ENCODE peak calls at places on chromosomes 7 and 10, in ten cellular contexts. N is heart right ventricle; A is HFFc6; R is hepatocyte; D is A673; H is fibroblast of pulmonary artery; S is retinal pigment epithelial cell; Q is CD8-positive, alpha-beta T cell; I is lung; W is tibial artery. X is an unnamed sample.

GRCh38 chr7:86643478-86644281 is at the start of gene GRM3:
- DNase-seq in N (peak; percentile 18), A (no peak), R (peak; percentile 23), D (no peak), H (no peak), S (no peak), Q (no peak), I (no peak), W (no peak), X (no peak)

GRCh38 chr10:49837096-49837495 is 75.0 kb upstream of the OGDHL start:
- DNase-seq in N (no peak), A (peak; percentile 43), R (peak; percentile 57), D (peak; percentile 6), H (peak; percentile 7), S (peak; percentile 13), Q (no peak), I (no peak), W (no peak), X (no peak)

GRCh38 chr10:98262571-98262970 is 5.4 kb downstream of the LOXL4 start:
- DNase-seq in N (peak; percentile 74), A (peak; percentile 30), R (no peak), D (no peak), H (peak; percentile 53), S (no peak), Q (peak; percentile 47), I (no peak), W (no peak), X (peak; percentile 77)

GRCh38 chr10:115092555-115093285 is 445 bp upstream of the ATRNL1 start:
- DNase-seq in N (peak; percentile 17), A (no peak), R (peak; percentile 68), D (peak; percentile 49), H (peak; percentile 44), S (no peak), Q (no peak), I (no peak), W (no peak), X (peak; percentile 39)

GRCh38 chr10:36808625-36809362 is 316.6 kb upstream of the ANKRD30A start:
- DNase-seq in N (no peak), A (no peak), R (no peak), D (no peak), H (no peak), S (no peak), Q (no peak), I (no peak), W (no peak), X (no peak)

GRCh38 chr10:17431871-17432311 is 22.5 kb downstream of the ST8SIA6 start:
- DNase-seq in N (no peak), A (peak; percentile 64), R (no peak), D (no peak), H (peak; percentile 11), S (no peak), Q (no peak), I (no peak), W (no peak), X (peak; percentile 47)

GRCh38 chr10:7625836-7626235 is 40.9 kb downstream of the ITIH5 start:
- DNase-seq in N (no peak), A (no peak), R (no peak), D (no peak), H (peak; percentile 26), S (no peak), Q (no peak), I (no peak), W (no peak), X (no peak)

GRCh38 chr7:118478931-118479330 is 254.4 kb downstream of the ANKRD7 start:
- DNase-seq in N (no peak), A (no peak), R (no peak), D (no peak), H (no peak), S (no peak), Q (no peak), I (no peak), W (no peak), X (no peak)

GRCh38 chr10:81873231-81873931 is 1.6 kb upstream of the NRG3 start:
- DNase-seq in N (no peak), A (no peak), R (no peak), D (no peak), H (no peak), S (no peak), Q (no peak), I (no peak), W (no peak), X (no peak)

GRCh38 chr10:81876253-81876731 is 1.3 kb downstream of the NRG3 start:
- DNase-seq in N (no peak), A (no peak), R (peak; percentile 26), D (no peak), H (peak; percentile 6), S (no peak), Q (no peak), I (no peak), W (no peak), X (no peak)

GRCh38 chr10:81873932-81874816 is 820 bp upstream of the NRG3 start:
- DNase-seq in N (peak; percentile 46), A (no peak), R (peak; percentile 85), D (no peak), H (peak; percentile 73), S (peak; percentile 49), Q (no peak), I (peak; percentile 68), W (peak; percentile 24), X (peak; percentile 4)

GRCh38 chr10:81874878-81875679 is at the start of gene NRG3:
- DNase-seq in N (no peak), A (no peak), R (no peak), D (no peak), H (no peak), S (no peak), Q (no peak), I (no peak), W (no peak), X (peak; percentile 19)

DNA sequence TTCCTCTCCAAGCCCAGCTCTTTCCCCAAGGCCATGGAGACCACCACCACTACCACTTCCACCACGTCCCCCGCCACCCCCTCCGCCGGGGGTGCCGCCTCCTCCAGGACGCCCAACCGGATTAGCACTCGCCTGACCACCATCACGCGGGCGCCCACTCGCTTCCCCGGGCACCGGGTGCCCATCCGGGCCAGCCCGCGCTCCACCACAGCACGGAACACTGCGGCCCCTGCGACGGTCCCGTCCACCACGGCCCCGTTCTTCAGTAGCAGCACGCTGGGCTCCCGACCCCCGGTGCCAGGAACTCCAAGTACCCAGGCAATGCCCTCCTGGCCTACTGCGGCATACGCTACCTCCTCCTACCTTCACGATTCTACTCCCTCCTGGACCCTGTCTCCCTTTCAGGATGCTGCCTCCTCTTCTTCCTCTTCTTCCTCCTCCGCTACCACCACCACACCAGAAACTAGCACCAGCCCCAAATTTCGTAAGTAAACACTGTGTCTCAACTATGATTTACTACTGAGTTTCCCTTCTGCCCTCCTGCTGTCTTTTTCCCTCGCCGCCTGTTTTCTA is 772 bp downstream of the NRG3 start:
- DNase-seq in N (no peak), A (no peak), R (peak; percentile 5), D (no peak), H (no peak), S (no peak), Q (no peak), I (no peak), W (no peak), X (no peak)
- TF ChIP-seq CTCF in N (no peak), A (no peak), R (no peak), D (no peak), H (no peak), S (no peak), Q (no peak), I (no peak), W (no peak), X (no peak)

GRCh38 chr7:94296886-94297285 is 97.8 kb upstream of the COL1A2 start:
- DNase-seq in N (no peak), A (no peak), R (no peak), D (no peak), H (no peak), S (no peak), Q (no peak), I (no peak), W (no peak), X (no peak)

GRCh38 chr7:94294471-94295131 is 100.1 kb upstream of the COL1A2 start:
- DNase-seq in N (no peak), A (no peak), R (no peak), D (no peak), H (no peak), S (no peak), Q (no peak), I (no peak), W (no peak), X (no peak)

GRCh38 chr7:94297397-94297838 is 97.3 kb upstream of the COL1A2 start:
- DNase-seq in N (peak; percentile 47), A (peak; percentile 97), R (peak; percentile 61), D (no peak), H (peak; percentile 95), S (no peak), Q (no peak), I (peak; percentile 38), W (peak; percentile 82), X (peak; percentile 97)

GRCh38 chr7:94298943-94299342 is 95.8 kb upstream of the COL1A2 start:
- DNase-seq in N (no peak), A (peak; percentile 71), R (no peak), D (no peak), H (peak; percentile 60), S (no peak), Q (no peak), I (no peak), W (no peak), X (peak; percentile 87)

DNA sequence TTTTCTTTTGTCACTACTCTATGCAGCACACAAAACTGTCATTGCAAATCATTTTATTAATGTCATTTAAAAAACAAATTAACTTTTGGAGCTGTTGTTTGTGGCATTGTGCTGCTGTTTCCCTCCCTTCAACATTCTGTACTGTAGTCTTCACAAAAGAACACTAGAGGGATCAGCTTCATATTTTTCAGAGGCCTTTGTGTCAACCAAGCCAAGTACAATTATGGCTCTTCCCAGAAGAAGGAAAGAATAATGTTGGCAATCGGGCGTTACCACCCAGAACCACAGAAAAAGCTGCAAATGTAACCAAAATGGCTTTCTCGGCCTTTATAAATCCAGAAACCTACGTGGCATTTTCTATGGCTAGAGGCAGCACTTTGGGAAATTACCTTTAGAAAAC is 98.9 kb upstream of the COL1A2 start:
- DNase-seq in N (no peak), A (peak; percentile 89), R (peak; percentile 66), D (peak; percentile 85), H (peak; percentile 91), S (no peak), Q (no peak), I (no peak), W (no peak), X (peak; percentile 89)
- TF ChIP-seq CTCF in N (peak; percentile 52), A (peak; percentile 84), R (peak; percentile 71), D (peak; percentile 75), H (peak; percentile 83), S (peak; percentile 65), Q (no peak), I (no peak), W (peak; percentile 64), X (peak; percentile 77)

DNA sequence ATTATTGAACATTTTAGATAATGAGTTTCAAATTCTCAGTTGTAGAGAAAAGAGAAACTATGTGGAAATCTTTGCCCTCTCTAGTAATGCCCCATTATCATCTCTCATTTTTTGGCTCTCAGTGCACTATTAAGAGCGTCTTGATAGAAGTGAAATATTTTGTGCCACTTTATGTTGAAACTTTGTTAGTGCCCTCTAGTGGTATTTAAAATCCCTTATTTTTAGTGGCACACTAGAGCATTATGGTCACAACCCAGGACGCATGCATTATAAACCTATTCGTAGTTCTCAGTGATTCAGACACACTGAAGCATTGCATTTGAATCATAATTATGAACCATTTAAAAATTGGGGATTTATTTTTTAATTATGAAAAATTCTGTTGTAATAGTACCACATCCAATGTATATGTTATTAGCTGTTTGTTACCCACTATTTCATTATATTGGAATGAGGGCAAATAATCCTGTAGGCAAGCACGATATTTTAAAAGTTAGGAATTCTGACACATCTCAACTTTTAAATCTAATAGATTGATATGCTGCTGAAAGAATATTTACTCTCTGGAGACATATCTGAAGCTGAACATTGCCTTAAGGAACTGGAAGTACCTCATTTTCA is 21.9 kb downstream of the PDCD4 start:
- DNase-seq in N (no peak), A (peak; percentile 48), R (peak; percentile 54), D (peak; percentile 76), H (peak; percentile 64), S (no peak), Q (no peak), I (no peak), W (no peak), X (peak; percentile 64)
- TF ChIP-seq CTCF in N (peak; percentile 63), A (peak; percentile 84), R (peak; percentile 66), D (peak; percentile 67), H (peak; percentile 46), S (peak; percentile 43), Q (peak; percentile 45), I (peak; percentile 39), W (peak; percentile 58), X (no peak)

GRCh38 chr7:87886875-87887274 is 10.6 kb downstream of the DBF4 start:
- DNase-seq in N (no peak), A (peak; percentile 46), R (peak; percentile 43), D (peak; percentile 55), H (peak; percentile 72), S (no peak), Q (no peak), I (no peak), W (no peak), X (peak; percentile 6)
- TF ChIP-seq CTCF in N (peak; percentile 50), A (peak; percentile 85), R (peak; percentile 61), D (peak; percentile 54), H (peak; percentile 39), S (no peak), Q (peak; percentile 72), I (no peak), W (peak; percentile 43), X (no peak)

X was measured in foreskin fibroblast.